ENCODE peak calls at places on chromosomes 4 and X, in five cellular contexts. One of them, this sample, is unnamed.

GRCh38 chr4:53905935-53906377 is 158.4 kb downstream of the CHIC2 start:
- DNase-seq in germinal center: no peak
- DNase-seq in EH: peak
- DNase-seq in stimulated activated naive CD8-positive, alpha-beta T cell treated with anti-CD3 and anti-CD28 coated beads, Interleukin-15, Interleukin-2, amounts not matched to agents 100 U/mL and 50 U/mL, for 24 hours: no peak
- DNase-seq in AG20443: peak
- DNase-seq in this sample: no peak

GRCh38 chrX:39854772-39855747 is 242.7 kb downstream of the BCOR start:
- DNase-seq in germinal center: peak
- DNase-seq in AG20443: no peak
- DNase-seq in stimulated activated naive CD8-positive, alpha-beta T cell treated with anti-CD3 and anti-CD28 coated beads, Interleukin-15, Interleukin-2, amounts not matched to agents 100 U/mL and 50 U/mL, for 24 hours: peak
- DNase-seq in EH: no peak
- DNase-seq in this sample: no peak

GRCh38 chr4:125013891-125014290 is 300.9 kb upstream of the FAT4 start:
- DNase-seq in germinal center: no peak
- DNase-seq in stimulated activated naive CD8-positive, alpha-beta T cell treated with anti-CD3 and anti-CD28 coated beads, Interleukin-15, Interleukin-2, amounts not matched to agents 100 U/mL and 50 U/mL, for 24 hours: no peak
- DNase-seq in AG20443: no peak
- DNase-seq in EH: peak
- DNase-seq in this sample: no peak

GRCh38 chrX:106912864-106913263 is 7.3 kb upstream of the CLDN2 start:
- DNase-seq in stimulated activated naive CD8-positive, alpha-beta T cell treated with anti-CD3 and anti-CD28 coated beads, Interleukin-15, Interleukin-2, amounts not matched to agents 100 U/mL and 50 U/mL, for 24 hours: no peak
- DNase-seq in EH: peak
- DNase-seq in germinal center: no peak
- DNase-seq in AG20443: peak
- DNase-seq in this sample: no peak

GRCh38 chrX:42098897-42099296 is 175.5 kb upstream of the CASK start:
- DNase-seq in stimulated activated naive CD8-positive, alpha-beta T cell treated with anti-CD3 and anti-CD28 coated beads, Interleukin-15, Interleukin-2, amounts not matched to agents 100 U/mL and 50 U/mL, for 24 hours: no peak
- DNase-seq in EH: no peak
- DNase-seq in AG20443: no peak
- DNase-seq in germinal center: no peak
- DNase-seq in this sample: no peak

GRCh38 chr4:37872310-37872988 is 18.4 kb upstream of the TBC1D1 start:
- DNase-seq in EH: no peak
- DNase-seq in stimulated activated naive CD8-positive, alpha-beta T cell treated with anti-CD3 and anti-CD28 coated beads, Interleukin-15, Interleukin-2, amounts not matched to agents 100 U/mL and 50 U/mL, for 24 hours: no peak
- DNase-seq in germinal center: no peak
- DNase-seq in AG20443: no peak
- DNase-seq in this sample: no peak

GRCh38 chrX:20217906-20218305 is 48.8 kb downstream of the RPS6KA3 start:
- DNase-seq in germinal center: no peak
- DNase-seq in stimulated activated naive CD8-positive, alpha-beta T cell treated with anti-CD3 and anti-CD28 coated beads, Interleukin-15, Interleukin-2, amounts not matched to agents 100 U/mL and 50 U/mL, for 24 hours: no peak
- DNase-seq in AG20443: no peak
- DNase-seq in EH: no peak
- DNase-seq in this sample: no peak

GRCh38 chr4:169385356-169385755 is 114.6 kb upstream of the SH3RF1 start:
- DNase-seq in germinal center: no peak
- DNase-seq in stimulated activated naive CD8-positive, alpha-beta T cell treated with anti-CD3 and anti-CD28 coated beads, Interleukin-15, Interleukin-2, amounts not matched to agents 100 U/mL and 50 U/mL, for 24 hours: no peak
- DNase-seq in EH: peak
- DNase-seq in AG20443: no peak
- DNase-seq in this sample: no peak

GRCh38 chrX:47196098-47196497 is 2.5 kb downstream of the UBA1 start:
- DNase-seq in germinal center: no peak
- DNase-seq in EH: no peak
- DNase-seq in AG20443: no peak
- DNase-seq in stimulated activated naive CD8-positive, alpha-beta T cell treated with anti-CD3 and anti-CD28 coated beads, Interleukin-15, Interleukin-2, amounts not matched to agents 100 U/mL and 50 U/mL, for 24 hours: no peak
- DNase-seq in this sample: no peak

GRCh38 chr4:136755531-136755916 is 776.8 kb downstream of the PCDH18 start:
- DNase-seq in EH: no peak
- DNase-seq in stimulated activated naive CD8-positive, alpha-beta T cell treated with anti-CD3 and anti-CD28 coated beads, Interleukin-15, Interleukin-2, amounts not matched to agents 100 U/mL and 50 U/mL, for 24 hours: no peak
- DNase-seq in AG20443: no peak
- DNase-seq in germinal center: no peak
- DNase-seq in this sample: no peak

GRCh38 chr4:41932988-41933387 is 2.2 kb upstream of the TMEM33 start:
- DNase-seq in EH: no peak
- DNase-seq in stimulated activated naive CD8-positive, alpha-beta T cell treated with anti-CD3 and anti-CD28 coated beads, Interleukin-15, Interleukin-2, amounts not matched to agents 100 U/mL and 50 U/mL, for 24 hours: no peak
- DNase-seq in germinal center: no peak
- DNase-seq in AG20443: no peak
- DNase-seq in this sample: no peak

GRCh38 chr4:74682567-74683359 is 111.6 kb downstream of the BTC start:
- DNase-seq in stimulated activated naive CD8-positive, alpha-beta T cell treated with anti-CD3 and anti-CD28 coated beads, Interleukin-15, Interleukin-2, amounts not matched to agents 100 U/mL and 50 U/mL, for 24 hours: no peak
- DNase-seq in EH: peak
- DNase-seq in AG20443: peak
- DNase-seq in germinal center: no peak
- DNase-seq in this sample: no peak

GRCh38 chr4:6450709-6451108 is 21.7 kb downstream of the PPP2R2C start:
- DNase-seq in stimulated activated naive CD8-positive, alpha-beta T cell treated with anti-CD3 and anti-CD28 coated beads, Interleukin-15, Interleukin-2, amounts not matched to agents 100 U/mL and 50 U/mL, for 24 hours: no peak
- DNase-seq in EH: no peak
- DNase-seq in AG20443: no peak
- DNase-seq in germinal center: no peak
- DNase-seq in this sample: no peak

GRCh38 chr4:183347586-183347985 is 25.4 kb upstream of the CLDN24 start:
- DNase-seq in EH: peak
- DNase-seq in stimulated activated naive CD8-positive, alpha-beta T cell treated with anti-CD3 and anti-CD28 coated beads, Interleukin-15, Interleukin-2, amounts not matched to agents 100 U/mL and 50 U/mL, for 24 hours: no peak
- DNase-seq in AG20443: peak
- DNase-seq in germinal center: no peak
- DNase-seq in this sample: no peak

GRCh38 chr4:94561249-94562024 is 109.7 kb downstream of the PDLIM5 start:
- DNase-seq in AG20443: peak
- DNase-seq in stimulated activated naive CD8-positive, alpha-beta T cell treated with anti-CD3 and anti-CD28 coated beads, Interleukin-15, Interleukin-2, amounts not matched to agents 100 U/mL and 50 U/mL, for 24 hours: no peak
- DNase-seq in EH: peak
- DNase-seq in germinal center: no peak
- DNase-seq in this sample: no peak

GRCh38 chr4:187908079-187908501 is 87.5 kb upstream of the ZFP42 start:
- DNase-seq in germinal center: no peak
- DNase-seq in EH: peak
- DNase-seq in stimulated activated naive CD8-positive, alpha-beta T cell treated with anti-CD3 and anti-CD28 coated beads, Interleukin-15, Interleukin-2, amounts not matched to agents 100 U/mL and 50 U/mL, for 24 hours: no peak
- DNase-seq in AG20443: peak
- DNase-seq in this sample: no peak

GRCh38 chr4:71860643-71861042 is 76.8 kb upstream of the GC start:
- DNase-seq in AG20443: no peak
- DNase-seq in germinal center: no peak
- DNase-seq in stimulated activated naive CD8-positive, alpha-beta T cell treated with anti-CD3 and anti-CD28 coated beads, Interleukin-15, Interleukin-2, amounts not matched to agents 100 U/mL and 50 U/mL, for 24 hours: no peak
- DNase-seq in EH: no peak
- DNase-seq in this sample: no peak

GRCh38 chrX:126847143-126847542 is 27.6 kb downstream of the PRR32 start:
- DNase-seq in AG20443: no peak
- DNase-seq in EH: no peak
- DNase-seq in germinal center: no peak
- DNase-seq in stimulated activated naive CD8-positive, alpha-beta T cell treated with anti-CD3 and anti-CD28 coated beads, Interleukin-15, Interleukin-2, amounts not matched to agents 100 U/mL and 50 U/mL, for 24 hours: no peak
- DNase-seq in this sample: no peak

GRCh38 chr4:25446611-25447010 is 69.5 kb downstream of the ANAPC4 start:
- DNase-seq in germinal center: no peak
- DNase-seq in stimulated activated naive CD8-positive, alpha-beta T cell treated with anti-CD3 and anti-CD28 coated beads, Interleukin-15, Interleukin-2, amounts not matched to agents 100 U/mL and 50 U/mL, for 24 hours: no peak
- DNase-seq in EH: no peak
- DNase-seq in AG20443: no peak
- DNase-seq in this sample: no peak

GRCh38 chr4:94798808-94799207 is 41.1 kb downstream of the BMPR1B start:
- DNase-seq in EH: no peak
- DNase-seq in stimulated activated naive CD8-positive, alpha-beta T cell treated with anti-CD3 and anti-CD28 coated beads, Interleukin-15, Interleukin-2, amounts not matched to agents 100 U/mL and 50 U/mL, for 24 hours: no peak
- DNase-seq in AG20443: peak
- DNase-seq in germinal center: no peak
- DNase-seq in this sample: no peak

GRCh38 chr4:6795821-6796220 is 13.3 kb downstream of the KIAA0232 start:
- DNase-seq in AG20443: no peak
- DNase-seq in stimulated activated naive CD8-positive, alpha-beta T cell treated with anti-CD3 and anti-CD28 coated beads, Interleukin-15, Interleukin-2, amounts not matched to agents 100 U/mL and 50 U/mL, for 24 hours: no peak
- DNase-seq in EH: no peak
- DNase-seq in germinal center: no peak
- DNase-seq in this sample: no peak

GRCh38 chr4:186192068-186192751 is 843 bp downstream of the CYP4V2 start:
- DNase-seq in AG20443: peak
- DNase-seq in germinal center: peak
- DNase-seq in EH: peak
- DNase-seq in stimulated activated naive CD8-positive, alpha-beta T cell treated with anti-CD3 and anti-CD28 coated beads, Interleukin-15, Interleukin-2, amounts not matched to agents 100 U/mL and 50 U/mL, for 24 hours: peak
- DNase-seq in this sample: peak

GRCh38 chrX:16160729-16161128 is 6.6 kb upstream of the MAGEB17 start:
- DNase-seq in germinal center: no peak
- DNase-seq in EH: peak
- DNase-seq in AG20443: peak
- DNase-seq in stimulated activated naive CD8-positive, alpha-beta T cell treated with anti-CD3 and anti-CD28 coated beads, Interleukin-15, Interleukin-2, amounts not matched to agents 100 U/mL and 50 U/mL, for 24 hours: no peak
- DNase-seq in this sample: peak

GRCh38 chr4:106676173-106676921 is 307.8 kb upstream of the GIMD1 start:
- DNase-seq in stimulated activated naive CD8-positive, alpha-beta T cell treated with anti-CD3 and anti-CD28 coated beads, Interleukin-15, Interleukin-2, amounts not matched to agents 100 U/mL and 50 U/mL, for 24 hours: no peak
- DNase-seq in EH: peak
- DNase-seq in germinal center: no peak
- DNase-seq in AG20443: peak
- DNase-seq in this sample: no peak

GRCh38 chr4:67204441-67204840 is 340.9 kb downstream of the CENPC start:
- DNase-seq in germinal center: no peak
- DNase-seq in EH: no peak
- DNase-seq in AG20443: no peak
- DNase-seq in stimulated activated naive CD8-positive, alpha-beta T cell treated with anti-CD3 and anti-CD28 coated beads, Interleukin-15, Interleukin-2, amounts not matched to agents 100 U/mL and 50 U/mL, for 24 hours: no peak
- DNase-seq in this sample: no peak

GRCh38 chr4:74189331-74190043 is 31.6 kb downstream of the MTHFD2L start:
- DNase-seq in AG20443: peak
- DNase-seq in EH: peak
- DNase-seq in stimulated activated naive CD8-positive, alpha-beta T cell treated with anti-CD3 and anti-CD28 coated beads, Interleukin-15, Interleukin-2, amounts not matched to agents 100 U/mL and 50 U/mL, for 24 hours: no peak
- DNase-seq in germinal center: peak
- DNase-seq in this sample: no peak

GRCh38 chr4:150217192-150217591 is 138.9 kb downstream of the DCLK2 start:
- DNase-seq in EH: peak
- DNase-seq in germinal center: no peak
- DNase-seq in stimulated activated naive CD8-positive, alpha-beta T cell treated with anti-CD3 and anti-CD28 coated beads, Interleukin-15, Interleukin-2, amounts not matched to agents 100 U/mL and 50 U/mL, for 24 hours: no peak
- DNase-seq in AG20443: peak
- DNase-seq in this sample: no peak

GRCh38 chrX:9291666-9292065 is 173.2 kb upstream of the TBL1X start:
- DNase-seq in EH: no peak
- DNase-seq in AG20443: no peak
- DNase-seq in stimulated activated naive CD8-positive, alpha-beta T cell treated with anti-CD3 and anti-CD28 coated beads, Interleukin-15, Interleukin-2, amounts not matched to agents 100 U/mL and 50 U/mL, for 24 hours: no peak
- DNase-seq in germinal center: no peak
- DNase-seq in this sample: no peak

GRCh38 chr4:141899103-141899502 is 262.7 kb downstream of the IL15 start:
- DNase-seq in stimulated activated naive CD8-positive, alpha-beta T cell treated with anti-CD3 and anti-CD28 coated beads, Interleukin-15, Interleukin-2, amounts not matched to agents 100 U/mL and 50 U/mL, for 24 hours: no peak
- DNase-seq in germinal center: no peak
- DNase-seq in EH: peak
- DNase-seq in AG20443: no peak
- DNase-seq in this sample: no peak

GRCh38 chrX:66731398-66731797 is 92.5 kb upstream of the EDA2R start:
- DNase-seq in stimulated activated naive CD8-positive, alpha-beta T cell treated with anti-CD3 and anti-CD28 coated beads, Interleukin-15, Interleukin-2, amounts not matched to agents 100 U/mL and 50 U/mL, for 24 hours: no peak
- DNase-seq in germinal center: no peak
- DNase-seq in AG20443: peak
- DNase-seq in EH: peak
- DNase-seq in this sample: no peak

GRCh38 chr4:99763635-99764101 is 53.0 kb upstream of the DAPP1 start:
- DNase-seq in stimulated activated naive CD8-positive, alpha-beta T cell treated with anti-CD3 and anti-CD28 coated beads, Interleukin-15, Interleukin-2, amounts not matched to agents 100 U/mL and 50 U/mL, for 24 hours: no peak
- DNase-seq in germinal center: no peak
- DNase-seq in AG20443: peak
- DNase-seq in EH: peak
- DNase-seq in this sample: no peak

GRCh38 chr4:29553842-29554241 is 1166.3 kb upstream of the PCDH7 start:
- DNase-seq in AG20443: no peak
- DNase-seq in EH: no peak
- DNase-seq in stimulated activated naive CD8-positive, alpha-beta T cell treated with anti-CD3 and anti-CD28 coated beads, Interleukin-15, Interleukin-2, amounts not matched to agents 100 U/mL and 50 U/mL, for 24 hours: no peak
- DNase-seq in germinal center: no peak
- DNase-seq in this sample: no peak

GRCh38 chr4:184811484-184812180 is 14.1 kb downstream of the ACSL1 start:
- DNase-seq in stimulated activated naive CD8-positive, alpha-beta T cell treated with anti-CD3 and anti-CD28 coated beads, Interleukin-15, Interleukin-2, amounts not matched to agents 100 U/mL and 50 U/mL, for 24 hours: no peak
- DNase-seq in EH: no peak
- DNase-seq in AG20443: no peak
- DNase-seq in germinal center: no peak
- DNase-seq in this sample: no peak

GRCh38 chrX:74924449-74925209 is 623 bp downstream of the NEXMIF start:
- DNase-seq in stimulated activated naive CD8-positive, alpha-beta T cell treated with anti-CD3 and anti-CD28 coated beads, Interleukin-15, Interleukin-2, amounts not matched to agents 100 U/mL and 50 U/mL, for 24 hours: peak
- DNase-seq in AG20443: peak
- DNase-seq in germinal center: peak
- DNase-seq in EH: peak
- DNase-seq in this sample: no peak

GRCh38 chr4:143287571-143287923 is 49.1 kb upstream of the GAB1 start:
- DNase-seq in EH: no peak
- DNase-seq in germinal center: no peak
- DNase-seq in AG20443: no peak
- DNase-seq in stimulated activated naive CD8-positive, alpha-beta T cell treated with anti-CD3 and anti-CD28 coated beads, Interleukin-15, Interleukin-2, amounts not matched to agents 100 U/mL and 50 U/mL, for 24 hours: no peak
- DNase-seq in this sample: no peak

GRCh38 chrX:49103637-49104036 is 19.9 kb downstream of the GPKOW start:
- DNase-seq in germinal center: no peak
- DNase-seq in EH: no peak
- DNase-seq in AG20443: no peak
- DNase-seq in stimulated activated naive CD8-positive, alpha-beta T cell treated with anti-CD3 and anti-CD28 coated beads, Interleukin-15, Interleukin-2, amounts not matched to agents 100 U/mL and 50 U/mL, for 24 hours: no peak
- DNase-seq in this sample: no peak

GRCh38 chr4:100100985-100101384 is 89.3 kb downstream of the DDIT4L start:
- DNase-seq in EH: peak
- DNase-seq in germinal center: no peak
- DNase-seq in stimulated activated naive CD8-positive, alpha-beta T cell treated with anti-CD3 and anti-CD28 coated beads, Interleukin-15, Interleukin-2, amounts not matched to agents 100 U/mL and 50 U/mL, for 24 hours: no peak
- DNase-seq in AG20443: no peak
- DNase-seq in this sample: no peak

GRCh38 chrX:126165721-126166401 is at the start of gene DCAF12L2:
- DNase-seq in germinal center: no peak
- DNase-seq in AG20443: peak
- DNase-seq in stimulated activated naive CD8-positive, alpha-beta T cell treated with anti-CD3 and anti-CD28 coated beads, Interleukin-15, Interleukin-2, amounts not matched to agents 100 U/mL and 50 U/mL, for 24 hours: no peak
- DNase-seq in EH: no peak
- DNase-seq in this sample: no peak